ENCODE peak calls at places on chromosomes 2 and 18, in ten cellular contexts. One of them, this sample, is unnamed.

GRCh38 chr18:29063346-29063745 is 886.4 kb upstream of the CDH2 start:
- DNase-seq in mesenchymal stem cell: no peak
- DNase-seq in fibroblast of lung: peak; percentile 54
- DNase-seq in mesendoderm: no peak
- DNase-seq in HCT116: no peak
- DNase-seq in heart right ventricle: no peak
- DNase-seq in K562: no peak
- DNase-seq in iPS DF 6.9: no peak
- DNase-seq in tibial artery: no peak
- DNase-seq in small intestine: no peak
- DNase-seq in this sample: no peak

GRCh38 chr18:24982831-24983230 is 369.1 kb downstream of the ZNF521 start:
- DNase-seq in mesenchymal stem cell: peak; percentile 73
- DNase-seq in fibroblast of lung: peak; percentile 27
- DNase-seq in mesendoderm: no peak
- DNase-seq in HCT116: no peak
- DNase-seq in heart right ventricle: no peak
- DNase-seq in K562: no peak
- DNase-seq in iPS DF 6.9: no peak
- DNase-seq in tibial artery: no peak
- DNase-seq in small intestine: no peak
- DNase-seq in this sample: no peak

GRCh38 chr2:27960237-27960912 is 69.8 kb downstream of the BABAM2 start:
- DNase-seq in mesenchymal stem cell: peak; percentile 77
- DNase-seq in fibroblast of lung: peak; percentile 97
- DNase-seq in mesendoderm: no peak
- DNase-seq in HCT116: no peak
- DNase-seq in heart right ventricle: no peak
- DNase-seq in K562: no peak
- DNase-seq in iPS DF 6.9: no peak
- DNase-seq in tibial artery: no peak
- DNase-seq in small intestine: peak; percentile 37
- DNase-seq in this sample: no peak

GRCh38 chr18:5879479-5879882 is 15.8 kb downstream of the TMEM200C start:
- DNase-seq in mesenchymal stem cell: peak; percentile 36
- DNase-seq in fibroblast of lung: peak; percentile 44
- DNase-seq in mesendoderm: peak; percentile 26
- DNase-seq in HCT116: no peak
- DNase-seq in heart right ventricle: no peak
- DNase-seq in K562: peak; percentile 27
- DNase-seq in iPS DF 6.9: no peak
- DNase-seq in tibial artery: no peak
- DNase-seq in small intestine: peak; percentile 30
- DNase-seq in this sample: no peak

GRCh38 chr18:13382683-13382989 is 164.1 kb downstream of the LDLRAD4 start:
- DNase-seq in mesenchymal stem cell: no peak
- DNase-seq in fibroblast of lung: no peak
- DNase-seq in mesendoderm: no peak
- DNase-seq in HCT116: no peak
- DNase-seq in heart right ventricle: no peak
- DNase-seq in K562: no peak
- DNase-seq in iPS DF 6.9: no peak
- DNase-seq in tibial artery: no peak
- DNase-seq in small intestine: no peak
- DNase-seq in this sample: no peak

GRCh38 chr2:132916219-132916618 is 246.2 kb upstream of the LYPD1 start:
- DNase-seq in mesenchymal stem cell: no peak
- DNase-seq in fibroblast of lung: no peak
- DNase-seq in mesendoderm: no peak
- DNase-seq in HCT116: no peak
- DNase-seq in heart right ventricle: no peak
- DNase-seq in K562: no peak
- DNase-seq in iPS DF 6.9: no peak
- DNase-seq in tibial artery: no peak
- DNase-seq in small intestine: no peak
- DNase-seq in this sample: no peak

GRCh38 chr18:69490813-69491212 is 90.1 kb downstream of the DOK6 start:
- DNase-seq in mesenchymal stem cell: peak; percentile 66
- DNase-seq in fibroblast of lung: peak; percentile 81
- DNase-seq in mesendoderm: peak; percentile 25
- DNase-seq in HCT116: no peak
- DNase-seq in heart right ventricle: no peak
- DNase-seq in K562: no peak
- DNase-seq in iPS DF 6.9: no peak
- DNase-seq in tibial artery: no peak
- DNase-seq in small intestine: no peak
- DNase-seq in this sample: no peak

GRCh38 chr2:198106621-198107020 is 302.2 kb downstream of the PLCL1 start:
- DNase-seq in mesenchymal stem cell: no peak
- DNase-seq in fibroblast of lung: no peak
- DNase-seq in mesendoderm: no peak
- DNase-seq in HCT116: no peak
- DNase-seq in heart right ventricle: no peak
- DNase-seq in K562: no peak
- DNase-seq in iPS DF 6.9: no peak
- DNase-seq in tibial artery: no peak
- DNase-seq in small intestine: no peak
- DNase-seq in this sample: no peak

GRCh38 chr2:16624419-16624745 is 41.3 kb downstream of the CYRIA start:
- DNase-seq in mesenchymal stem cell: no peak
- DNase-seq in fibroblast of lung: no peak
- DNase-seq in mesendoderm: no peak
- DNase-seq in HCT116: no peak
- DNase-seq in heart right ventricle: no peak
- DNase-seq in K562: no peak
- DNase-seq in iPS DF 6.9: no peak
- DNase-seq in tibial artery: no peak
- DNase-seq in small intestine: no peak
- DNase-seq in this sample: no peak

GRCh38 chr2:16626997-16627605 is 38.5 kb downstream of the CYRIA start:
- DNase-seq in mesenchymal stem cell: no peak
- DNase-seq in fibroblast of lung: no peak
- DNase-seq in mesendoderm: no peak
- DNase-seq in HCT116: no peak
- DNase-seq in heart right ventricle: no peak
- DNase-seq in K562: no peak
- DNase-seq in iPS DF 6.9: no peak
- DNase-seq in tibial artery: no peak
- DNase-seq in small intestine: no peak
- DNase-seq in this sample: no peak

GRCh38 chr2:16625201-16625729 is 40.4 kb downstream of the CYRIA start:
- DNase-seq in mesenchymal stem cell: peak; percentile 37
- DNase-seq in fibroblast of lung: no peak
- DNase-seq in mesendoderm: peak; percentile 71
- DNase-seq in HCT116: no peak
- DNase-seq in heart right ventricle: no peak
- DNase-seq in K562: no peak
- DNase-seq in iPS DF 6.9: no peak
- DNase-seq in tibial artery: peak; percentile 65
- DNase-seq in small intestine: no peak
- DNase-seq in this sample: no peak

GRCh38 chr2:16626497-16626896 is 39.1 kb downstream of the CYRIA start:
- DNase-seq in mesenchymal stem cell: peak; percentile 93
- DNase-seq in fibroblast of lung: peak; percentile 76
- DNase-seq in mesendoderm: no peak
- DNase-seq in HCT116: no peak
- DNase-seq in heart right ventricle: no peak
- DNase-seq in K562: no peak
- DNase-seq in iPS DF 6.9: no peak
- DNase-seq in tibial artery: peak; percentile 63
- DNase-seq in small intestine: no peak
- DNase-seq in this sample: no peak

DNA sequence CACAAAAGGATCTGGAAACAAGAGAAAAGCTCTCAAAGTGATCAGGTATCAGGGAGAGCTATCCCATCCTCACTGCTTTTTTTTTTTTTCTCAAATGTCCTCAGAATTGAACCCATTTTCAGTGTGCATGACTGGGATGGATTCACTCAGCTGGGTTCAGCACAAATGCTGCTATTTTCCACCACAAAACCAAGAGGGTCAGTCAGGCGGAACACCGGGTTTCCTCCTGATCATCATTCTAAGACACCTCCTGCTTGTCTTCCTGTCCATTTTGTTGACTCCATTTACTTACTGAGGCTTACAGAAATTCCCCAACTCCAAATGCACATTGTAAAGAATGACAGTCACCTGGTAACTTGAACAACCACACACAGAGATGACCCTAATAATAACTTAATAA is 39.9 kb downstream of the CYRIA start:
- DNase-seq in mesenchymal stem cell: no peak
- DNase-seq in fibroblast of lung: no peak
- DNase-seq in mesendoderm: no peak
- DNase-seq in HCT116: no peak
- DNase-seq in heart right ventricle: no peak
- DNase-seq in K562: no peak
- DNase-seq in iPS DF 6.9: no peak
- DNase-seq in tibial artery: no peak
- DNase-seq in small intestine: no peak
- DNase-seq in this sample: no peak
- H3K27ac ChIP-seq in mesenchymal stem cell: peak overlapping the region; percentile 98
- H3K27ac ChIP-seq in fibroblast of lung: no peak overlapping the region
- H3K27ac ChIP-seq in mesendoderm: no peak overlapping the region
- H3K27ac ChIP-seq in HCT116: no peak overlapping the region
- H3K27ac ChIP-seq in heart right ventricle: peak overlapping the region; percentile 39
- H3K27ac ChIP-seq in K562: peak overlapping the region; percentile 74
- H3K27ac ChIP-seq in iPS DF 6.9: no peak overlapping the region
- H3K27ac ChIP-seq in tibial artery: no peak overlapping the region
- H3K27ac ChIP-seq in small intestine: peak overlapping the region; percentile 76
- H3K27ac ChIP-seq in this sample: peak overlapping the region; percentile 43

DNA sequence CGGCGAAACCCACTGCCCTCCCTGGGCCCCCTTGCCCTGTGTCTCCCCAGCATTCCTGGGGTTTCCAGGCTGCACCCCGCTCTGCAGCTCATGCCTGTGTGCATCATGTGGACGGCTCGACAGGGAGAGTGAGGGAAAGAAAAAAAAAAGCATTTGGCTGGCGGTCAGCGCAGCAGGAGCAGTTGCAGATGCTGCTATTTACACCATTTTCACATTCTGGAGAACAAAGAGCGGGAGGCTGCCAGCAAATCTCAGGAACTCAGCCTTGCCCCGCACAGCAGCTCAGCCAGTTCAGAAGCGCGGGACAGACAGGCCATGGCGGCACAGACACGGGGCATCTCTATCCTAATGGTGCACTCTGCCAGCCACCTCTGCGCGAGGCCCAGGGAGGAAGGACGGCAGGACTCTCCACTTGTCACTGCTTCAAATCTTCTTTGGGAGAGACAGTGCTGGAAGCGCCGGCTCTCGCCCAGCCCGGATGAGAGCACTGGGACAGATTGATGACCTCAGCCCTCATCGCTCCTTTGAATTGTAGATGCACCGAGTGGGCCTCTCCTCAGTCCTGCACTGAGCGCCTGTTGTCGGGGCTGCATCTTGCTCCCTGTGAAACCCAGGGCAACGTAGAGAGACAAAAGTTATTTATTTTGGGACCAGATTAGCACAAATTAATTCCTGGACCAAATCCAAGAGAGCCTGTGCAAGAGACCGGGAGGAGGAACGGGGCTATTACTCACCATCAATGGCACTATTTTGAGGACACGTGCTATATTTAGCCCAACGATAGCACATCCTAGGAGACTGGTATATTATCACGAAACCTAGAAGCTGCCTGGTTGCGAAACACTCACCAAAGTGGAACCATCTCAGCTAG is 211.3 kb upstream of the SMIM21 start:
- DNase-seq in mesenchymal stem cell: peak; percentile 52
- DNase-seq in fibroblast of lung: peak; percentile 70
- DNase-seq in mesendoderm: peak; percentile 70
- DNase-seq in HCT116: no peak
- DNase-seq in heart right ventricle: peak; percentile 24
- DNase-seq in K562: no peak
- DNase-seq in iPS DF 6.9: no peak
- DNase-seq in tibial artery: no peak
- DNase-seq in small intestine: no peak
- DNase-seq in this sample: peak; percentile 26
- H3K27ac ChIP-seq in mesenchymal stem cell: no peak overlapping the region
- H3K27ac ChIP-seq in fibroblast of lung: peak overlapping the region; percentile 34
- H3K27ac ChIP-seq in mesendoderm: no peak overlapping the region
- H3K27ac ChIP-seq in HCT116: no peak overlapping the region
- H3K27ac ChIP-seq in heart right ventricle: peak overlapping the region; percentile 57
- H3K27ac ChIP-seq in K562: no peak overlapping the region
- H3K27ac ChIP-seq in iPS DF 6.9: no peak overlapping the region
- H3K27ac ChIP-seq in tibial artery: no peak overlapping the region
- H3K27ac ChIP-seq in small intestine: no peak overlapping the region
- H3K27ac ChIP-seq in this sample: peak overlapping the region; percentile 79

DNA sequence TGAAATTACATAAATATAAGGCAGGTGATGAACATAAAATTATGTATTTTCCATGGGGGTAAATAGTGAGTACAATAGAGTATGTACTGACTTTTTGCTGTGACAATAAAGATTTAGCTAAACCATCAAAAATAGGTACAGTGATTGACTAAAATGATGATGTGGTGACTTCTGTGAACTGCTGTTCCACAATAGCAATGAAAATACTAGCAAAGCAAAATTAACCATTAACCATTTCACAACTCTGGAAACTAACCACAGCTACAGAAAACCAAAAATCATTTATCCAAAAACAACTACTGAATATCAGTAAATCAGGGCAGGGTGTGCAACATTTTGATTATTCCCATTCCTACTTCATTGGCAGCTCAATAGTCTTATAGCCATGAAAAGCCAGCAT is 161.4 kb upstream of the GYPC start:
- DNase-seq in mesenchymal stem cell: no peak
- DNase-seq in fibroblast of lung: no peak
- DNase-seq in mesendoderm: no peak
- DNase-seq in HCT116: no peak
- DNase-seq in heart right ventricle: no peak
- DNase-seq in K562: no peak
- DNase-seq in iPS DF 6.9: no peak
- DNase-seq in tibial artery: no peak
- DNase-seq in small intestine: no peak
- DNase-seq in this sample: no peak
- H3K27ac ChIP-seq in mesenchymal stem cell: no peak overlapping the region
- H3K27ac ChIP-seq in fibroblast of lung: no peak overlapping the region
- H3K27ac ChIP-seq in mesendoderm: no peak overlapping the region
- H3K27ac ChIP-seq in HCT116: no peak overlapping the region
- H3K27ac ChIP-seq in heart right ventricle: no peak overlapping the region
- H3K27ac ChIP-seq in K562: no peak overlapping the region
- H3K27ac ChIP-seq in iPS DF 6.9: no peak overlapping the region
- H3K27ac ChIP-seq in tibial artery: no peak overlapping the region
- H3K27ac ChIP-seq in small intestine: no peak overlapping the region
- H3K27ac ChIP-seq in this sample: no peak overlapping the region

GRCh38 chr2:102100371-102101096 is 42.0 kb upstream of the IL1R1 start:
- DNase-seq in mesenchymal stem cell: peak; percentile 94
- DNase-seq in fibroblast of lung: peak; percentile 92
- DNase-seq in mesendoderm: no peak
- DNase-seq in HCT116: no peak
- DNase-seq in heart right ventricle: no peak
- DNase-seq in K562: no peak
- DNase-seq in iPS DF 6.9: no peak
- DNase-seq in tibial artery: no peak
- DNase-seq in small intestine: no peak
- DNase-seq in this sample: no peak

GRCh38 chr2:102099536-102100293 is 42.8 kb upstream of the IL1R1 start:
- DNase-seq in mesenchymal stem cell: no peak
- DNase-seq in fibroblast of lung: peak; percentile 38
- DNase-seq in mesendoderm: no peak
- DNase-seq in HCT116: no peak
- DNase-seq in heart right ventricle: no peak
- DNase-seq in K562: no peak
- DNase-seq in iPS DF 6.9: no peak
- DNase-seq in tibial artery: no peak
- DNase-seq in small intestine: no peak
- DNase-seq in this sample: no peak

GRCh38 chr2:102101844-102102635 is 40.5 kb upstream of the IL1R1 start:
- DNase-seq in mesenchymal stem cell: no peak
- DNase-seq in fibroblast of lung: no peak
- DNase-seq in mesendoderm: peak; percentile 21
- DNase-seq in HCT116: no peak
- DNase-seq in heart right ventricle: no peak
- DNase-seq in K562: no peak
- DNase-seq in iPS DF 6.9: no peak
- DNase-seq in tibial artery: no peak
- DNase-seq in small intestine: no peak
- DNase-seq in this sample: no peak

GRCh38 chr2:102103284-102103683 is 39.3 kb upstream of the IL1R1 start:
- DNase-seq in mesenchymal stem cell: no peak
- DNase-seq in fibroblast of lung: no peak
- DNase-seq in mesendoderm: no peak
- DNase-seq in HCT116: no peak
- DNase-seq in heart right ventricle: no peak
- DNase-seq in K562: no peak
- DNase-seq in iPS DF 6.9: no peak
- DNase-seq in tibial artery: no peak
- DNase-seq in small intestine: no peak
- DNase-seq in this sample: no peak

DNA sequence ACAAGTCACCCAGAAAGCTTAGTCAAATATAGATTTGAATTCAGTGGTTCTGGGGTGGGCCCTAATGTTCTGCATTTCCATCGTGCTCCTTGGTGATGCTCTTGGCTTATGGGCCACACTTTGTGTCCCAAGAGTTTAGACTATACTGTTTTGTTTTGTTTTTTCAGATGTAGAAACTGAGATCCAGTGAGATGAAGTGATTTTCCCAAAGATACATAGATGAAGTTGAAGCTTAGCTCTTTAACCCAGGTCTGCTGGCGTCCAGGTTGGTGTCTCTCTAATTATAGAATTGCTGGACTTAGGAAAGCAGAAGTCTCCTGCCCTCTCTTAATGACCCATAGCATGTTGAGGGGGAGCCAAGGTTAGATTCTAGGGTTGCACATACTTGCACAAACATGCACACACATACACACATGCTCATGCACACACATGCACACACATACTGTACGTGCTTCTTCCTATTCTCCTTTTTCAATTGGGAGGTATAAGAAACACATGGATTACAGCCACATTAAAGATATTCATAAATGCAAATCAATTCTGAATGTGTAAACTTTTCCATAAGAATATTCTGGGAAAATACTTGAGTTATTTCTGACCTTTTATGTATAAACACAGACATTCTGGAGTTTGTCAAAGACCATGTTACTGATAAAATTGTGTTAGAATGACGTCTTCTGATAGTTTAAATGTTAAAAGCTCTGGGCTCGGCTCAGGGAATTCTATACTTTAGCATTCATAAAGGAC is 41.3 kb upstream of the IL1R1 start:
- DNase-seq in mesenchymal stem cell: peak; percentile 61
- DNase-seq in fibroblast of lung: no peak
- DNase-seq in mesendoderm: no peak
- DNase-seq in HCT116: no peak
- DNase-seq in heart right ventricle: no peak
- DNase-seq in K562: no peak
- DNase-seq in iPS DF 6.9: no peak
- DNase-seq in tibial artery: no peak
- DNase-seq in small intestine: no peak
- DNase-seq in this sample: no peak
- H3K27ac ChIP-seq in mesenchymal stem cell: no peak overlapping the region
- H3K27ac ChIP-seq in fibroblast of lung: no peak overlapping the region
- H3K27ac ChIP-seq in mesendoderm: no peak overlapping the region
- H3K27ac ChIP-seq in HCT116: no peak overlapping the region
- H3K27ac ChIP-seq in heart right ventricle: no peak overlapping the region
- H3K27ac ChIP-seq in K562: no peak overlapping the region
- H3K27ac ChIP-seq in iPS DF 6.9: no peak overlapping the region
- H3K27ac ChIP-seq in tibial artery: no peak overlapping the region
- H3K27ac ChIP-seq in small intestine: no peak overlapping the region
- H3K27ac ChIP-seq in this sample: no peak overlapping the region